ENCODE peak calls at places on chromosomes 5 and 9, in six cellular contexts. One of them, this sample, is unnamed. For H3K9me3, the result is how much of the 10 kb centered on the place peaks cover.

GRCh38 chr9:95506438-95506691 is 10.4 kb downstream of the PTCH1 start:
- DNase-seq in hepatocyte: peak
- DNase-seq in A549: peak
- DNase-seq in body of pancreas: peak
- DNase-seq in MM.1S: peak
- DNase-seq in CD8-positive, alpha-beta T cell: no peak
- DNase-seq in this sample: peak

GRCh38 chr9:90124961-90125360 is 517.7 kb downstream of the DIRAS2 start:
- DNase-seq in hepatocyte: no peak
- DNase-seq in A549: no peak
- DNase-seq in body of pancreas: no peak
- DNase-seq in MM.1S: no peak
- DNase-seq in CD8-positive, alpha-beta T cell: no peak
- DNase-seq in this sample: no peak

GRCh38 chr5:139413963-139414362 is 10.1 kb upstream of the SPATA24 start:
- DNase-seq in hepatocyte: no peak
- DNase-seq in A549: no peak
- DNase-seq in body of pancreas: no peak
- DNase-seq in MM.1S: peak
- DNase-seq in CD8-positive, alpha-beta T cell: no peak
- DNase-seq in this sample: no peak

GRCh38 chr9:123225374-123225813 is 43.0 kb downstream of the STRBP start:
- DNase-seq in hepatocyte: peak
- DNase-seq in A549: peak
- DNase-seq in body of pancreas: no peak
- DNase-seq in MM.1S: peak
- DNase-seq in CD8-positive, alpha-beta T cell: no peak
- DNase-seq in this sample: peak

GRCh38 chr5:41115281-41115680 is 44.1 kb upstream of the MROH2B start:
- DNase-seq in hepatocyte: no peak
- DNase-seq in A549: no peak
- DNase-seq in body of pancreas: no peak
- DNase-seq in MM.1S: no peak
- DNase-seq in CD8-positive, alpha-beta T cell: no peak
- DNase-seq in this sample: no peak

GRCh38 chr9:123651273-123651672 is 278.7 kb downstream of the DENND1A start:
- DNase-seq in hepatocyte: no peak
- DNase-seq in A549: no peak
- DNase-seq in body of pancreas: no peak
- DNase-seq in MM.1S: no peak
- DNase-seq in CD8-positive, alpha-beta T cell: no peak
- DNase-seq in this sample: no peak

GRCh38 chr5:36535837-36536236 is 70.6 kb upstream of the SLC1A3 start:
- DNase-seq in hepatocyte: no peak
- DNase-seq in A549: no peak
- DNase-seq in body of pancreas: no peak
- DNase-seq in MM.1S: no peak
- DNase-seq in CD8-positive, alpha-beta T cell: no peak
- DNase-seq in this sample: no peak

GRCh38 chr5:135460246-135461033 is 8.3 kb upstream of the TIFAB start:
- DNase-seq in hepatocyte: no peak
- DNase-seq in A549: no peak
- DNase-seq in body of pancreas: no peak
- DNase-seq in MM.1S: no peak
- DNase-seq in CD8-positive, alpha-beta T cell: no peak
- DNase-seq in this sample: no peak

GRCh38 chr9:113614843-113615648 is 151.5 kb downstream of the RGS3 start:
- DNase-seq in hepatocyte: peak
- DNase-seq in A549: no peak
- DNase-seq in body of pancreas: no peak
- DNase-seq in MM.1S: no peak
- DNase-seq in CD8-positive, alpha-beta T cell: no peak
- DNase-seq in this sample: no peak

GRCh38 chr5:172162348-172162747 is 25.7 kb downstream of the STK10 start:
- DNase-seq in hepatocyte: no peak
- DNase-seq in A549: peak
- DNase-seq in body of pancreas: no peak
- DNase-seq in MM.1S: no peak
- DNase-seq in CD8-positive, alpha-beta T cell: no peak
- DNase-seq in this sample: no peak

GRCh38 chr5:122906768-122907167 is 61.4 kb downstream of the SNX24 start:
- DNase-seq in hepatocyte: no peak
- DNase-seq in A549: no peak
- DNase-seq in body of pancreas: no peak
- DNase-seq in MM.1S: no peak
- DNase-seq in CD8-positive, alpha-beta T cell: no peak
- DNase-seq in this sample: no peak

GRCh38 chr5:53406630-53407316 is 73.7 kb upstream of the FST start:
- DNase-seq in hepatocyte: no peak
- DNase-seq in A549: peak
- DNase-seq in body of pancreas: no peak
- DNase-seq in MM.1S: no peak
- DNase-seq in CD8-positive, alpha-beta T cell: no peak
- DNase-seq in this sample: no peak

GRCh38 chr9:120873512-120873911 is 3.5 kb downstream of the PHF19 start:
- DNase-seq in hepatocyte: peak
- DNase-seq in A549: peak
- DNase-seq in body of pancreas: peak
- DNase-seq in MM.1S: peak
- DNase-seq in CD8-positive, alpha-beta T cell: no peak
- DNase-seq in this sample: no peak

GRCh38 chr9:114409103-114409780 is 21.5 kb upstream of the AKNA start:
- DNase-seq in hepatocyte: no peak
- DNase-seq in A549: peak
- DNase-seq in body of pancreas: no peak
- DNase-seq in MM.1S: no peak
- DNase-seq in CD8-positive, alpha-beta T cell: no peak
- DNase-seq in this sample: no peak

GRCh38 chr5:460413-460700 is 17.4 kb downstream of the EXOC3 start:
- DNase-seq in hepatocyte: no peak
- DNase-seq in A549: no peak
- DNase-seq in body of pancreas: no peak
- DNase-seq in MM.1S: no peak
- DNase-seq in CD8-positive, alpha-beta T cell: no peak
- DNase-seq in this sample: no peak

GRCh38 chr5:65037845-65038815 is 269.4 kb downstream of the CWC27 start:
- DNase-seq in hepatocyte: peak
- DNase-seq in A549: peak
- DNase-seq in body of pancreas: peak
- DNase-seq in MM.1S: no peak
- DNase-seq in CD8-positive, alpha-beta T cell: no peak
- DNase-seq in this sample: peak

GRCh38 chr5:147361441-147362175 is 126.8 kb downstream of the STK32A start:
- DNase-seq in hepatocyte: no peak
- DNase-seq in A549: no peak
- DNase-seq in body of pancreas: no peak
- DNase-seq in MM.1S: no peak
- DNase-seq in CD8-positive, alpha-beta T cell: no peak
- DNase-seq in this sample: no peak

GRCh38 chr9:123033352-123033751 is at the start of gene GPR21:
- DNase-seq in hepatocyte: peak
- DNase-seq in A549: no peak
- DNase-seq in body of pancreas: no peak
- DNase-seq in MM.1S: no peak
- DNase-seq in CD8-positive, alpha-beta T cell: no peak
- DNase-seq in this sample: no peak

GRCh38 chr9:133897675-133898074 is 94.4 kb downstream of the VAV2 start:
- DNase-seq in hepatocyte: no peak
- DNase-seq in A549: no peak
- DNase-seq in body of pancreas: no peak
- DNase-seq in MM.1S: no peak
- DNase-seq in CD8-positive, alpha-beta T cell: no peak
- DNase-seq in this sample: no peak

GRCh38 chr5:125409496-125410351 is 663.3 kb upstream of the ZNF608 start:
- DNase-seq in hepatocyte: peak
- DNase-seq in A549: no peak
- DNase-seq in body of pancreas: no peak
- DNase-seq in MM.1S: no peak
- DNase-seq in CD8-positive, alpha-beta T cell: no peak
- DNase-seq in this sample: no peak

GRCh38 chr5:79691007-79691406 is 1.4 kb downstream of the CMYA5 start:
- DNase-seq in hepatocyte: no peak
- DNase-seq in A549: no peak
- DNase-seq in body of pancreas: no peak
- DNase-seq in MM.1S: no peak
- DNase-seq in CD8-positive, alpha-beta T cell: no peak
- DNase-seq in this sample: no peak

DNA sequence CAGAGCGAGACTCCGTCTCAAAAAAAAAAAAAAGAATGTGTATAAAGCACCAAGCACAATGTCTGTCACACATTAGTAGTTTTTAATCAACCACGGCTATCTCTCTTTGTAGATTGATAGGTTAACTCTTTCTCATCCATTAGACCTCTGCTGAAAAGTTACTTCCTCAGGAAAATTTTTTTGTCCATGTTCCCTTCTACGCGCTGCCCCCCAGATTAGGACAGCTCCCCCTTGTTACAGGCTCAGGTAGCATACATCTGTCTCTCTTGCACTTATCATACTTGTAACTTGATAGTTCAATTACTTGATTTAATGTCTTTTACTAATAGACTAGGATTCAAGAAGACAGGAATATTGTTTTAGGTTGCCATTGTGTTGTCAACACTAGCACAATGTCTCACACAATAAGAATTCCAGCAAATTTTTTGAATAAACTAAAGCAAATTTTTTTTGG is 1.5 kb downstream of the SPDL1 start:
- DNase-seq in hepatocyte: no peak
- DNase-seq in A549: no peak
- DNase-seq in body of pancreas: no peak
- DNase-seq in MM.1S: no peak
- DNase-seq in CD8-positive, alpha-beta T cell: no peak
- DNase-seq in this sample: no peak
- H3K27ac ChIP-seq in hepatocyte: no peak
- H3K27ac ChIP-seq in A549: peak
- H3K27ac ChIP-seq in body of pancreas: no peak
- H3K27ac ChIP-seq in MM.1S: no peak
- H3K27ac ChIP-seq in CD8-positive, alpha-beta T cell: no peak
- H3K27ac ChIP-seq in this sample: no peak

DNA sequence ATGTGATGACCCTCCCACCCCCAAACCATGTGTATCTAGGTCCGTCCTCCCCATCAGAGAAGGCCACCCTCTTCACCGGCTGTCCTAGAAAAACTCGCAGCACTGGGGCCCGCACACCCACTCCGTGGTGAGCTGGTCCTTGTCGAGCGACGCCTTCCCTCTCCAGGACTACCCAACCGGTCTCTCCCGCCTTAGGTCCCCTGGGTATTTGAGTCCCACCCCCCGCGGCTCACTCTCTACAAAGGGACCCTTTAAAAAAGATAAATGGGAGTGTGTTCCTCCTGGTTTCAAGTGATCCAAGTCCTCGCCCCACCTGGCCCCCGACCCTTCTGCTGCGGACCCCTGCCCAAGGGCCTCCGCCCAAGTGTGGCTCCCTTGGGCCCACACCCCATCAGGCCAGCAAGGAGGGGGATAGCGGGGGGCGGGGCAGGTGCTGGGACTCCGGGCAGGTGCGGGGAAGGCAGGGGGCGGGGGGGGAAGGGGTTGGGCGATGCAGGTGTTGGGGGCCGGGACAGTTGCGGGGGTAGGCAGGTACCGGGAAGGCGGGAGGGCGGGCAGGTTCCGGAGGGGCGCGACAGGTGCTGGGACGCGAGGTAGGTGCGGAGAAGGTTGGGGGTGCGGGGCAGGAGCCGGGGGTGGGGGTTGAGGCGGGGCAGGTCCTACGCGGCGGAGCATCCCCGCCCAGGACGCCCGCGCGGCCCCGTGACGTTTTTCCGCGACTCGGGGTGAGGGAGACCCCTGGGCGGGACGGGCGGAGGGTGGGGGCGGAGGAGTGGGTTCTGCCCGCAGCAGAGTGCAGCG is 941 bp upstream of the ARRDC1 start:
- DNase-seq in hepatocyte: peak
- DNase-seq in A549: no peak
- DNase-seq in body of pancreas: peak
- DNase-seq in MM.1S: no peak
- DNase-seq in CD8-positive, alpha-beta T cell: no peak
- DNase-seq in this sample: no peak
- H3K4me3 ChIP-seq in hepatocyte: peak
- H3K4me3 ChIP-seq in A549: peak
- H3K4me3 ChIP-seq in body of pancreas: peak
- H3K4me3 ChIP-seq in MM.1S: no peak
- H3K4me3 ChIP-seq in CD8-positive, alpha-beta T cell: no peak
- H3K4me3 ChIP-seq in this sample: no peak

DNA sequence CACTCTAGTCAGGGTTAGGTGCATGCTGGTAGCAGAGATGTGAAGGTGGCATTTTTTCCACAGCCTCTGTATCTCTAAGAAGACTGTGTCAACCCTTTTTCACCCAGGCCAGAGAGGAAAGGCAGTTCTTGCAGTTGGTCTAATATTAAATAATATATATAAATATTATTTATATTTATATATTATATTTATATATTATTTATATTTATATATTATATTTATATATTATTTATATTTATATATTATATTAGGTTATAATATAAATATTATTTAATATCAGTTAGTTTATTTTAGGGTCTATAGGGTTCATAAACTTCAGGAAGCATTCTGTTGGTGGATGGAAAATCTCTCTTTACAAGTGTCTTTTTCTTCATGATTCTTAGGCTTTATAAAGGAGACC is 218.6 kb upstream of the DMRTA1 start:
- DNase-seq in hepatocyte: no peak
- DNase-seq in A549: no peak
- DNase-seq in body of pancreas: no peak
- DNase-seq in MM.1S: no peak
- DNase-seq in CD8-positive, alpha-beta T cell: no peak
- DNase-seq in this sample: no peak
- H3K9me3 ChIP-seq in hepatocyte: under half
- H3K9me3 ChIP-seq in A549: half or more
- H3K9me3 ChIP-seq in body of pancreas: under half
- H3K9me3 ChIP-seq in MM.1S: under half
- H3K9me3 ChIP-seq in CD8-positive, alpha-beta T cell: under half
- H3K9me3 ChIP-seq in this sample: under half

GRCh38 chr5:6356578-6357164 is 21.7 kb downstream of the MED10 start:
- DNase-seq in hepatocyte: no peak
- DNase-seq in A549: no peak
- DNase-seq in body of pancreas: no peak
- DNase-seq in MM.1S: no peak
- DNase-seq in CD8-positive, alpha-beta T cell: no peak
- DNase-seq in this sample: no peak
- H3K27ac ChIP-seq in hepatocyte: no peak
- H3K27ac ChIP-seq in A549: no peak
- H3K27ac ChIP-seq in body of pancreas: no peak
- H3K27ac ChIP-seq in MM.1S: no peak
- H3K27ac ChIP-seq in CD8-positive, alpha-beta T cell: no peak
- H3K27ac ChIP-seq in this sample: no peak